ENCODE peak calls at places on chromosomes 7 and 10, in four cellular contexts. Q, R, X and K are unnamed samples.

GRCh38 chr10:73850863-73851461 is 23.4 kb downstream of the CAMK2G start:
- DNase-seq in R (peak; percentile 37), X (no peak), Q (no peak), K (no peak)

GRCh38 chr7:88888684-88889083 is 93.1 kb upstream of the TEX47 start:
- DNase-seq in Q (no peak), R (no peak), X (no peak), K (no peak)

GRCh38 chr7:16839646-16840045 is 34.8 kb upstream of the AGR2 start:
- DNase-seq in Q (no peak), X (no peak), R (no peak), K (no peak)

GRCh38 chr10:128526793-128527375 is 400.7 kb upstream of the MKI67 start:
- DNase-seq in Q (no peak), X (no peak), R (no peak), K (no peak)

GRCh38 chr7:12638851-12639467 is 48.5 kb upstream of the ARL4A start:
- DNase-seq in X (no peak), R (no peak), Q (no peak), K (no peak)

GRCh38 chr10:125985557-125986246 is 89.3 kb downstream of the FANK1 start:
- DNase-seq in Q (no peak), X (no peak), R (no peak), K (no peak)

GRCh38 chr10:6833458-6834011 is 253.5 kb upstream of the PRKCQ start:
- DNase-seq in Q (no peak), R (no peak), X (no peak), K (no peak)

GRCh38 chr7:50664461-50664922 is 99.3 kb upstream of the DDC start:
- DNase-seq in R (no peak), Q (no peak), X (no peak), K (no peak)

GRCh38 chr10:73044378-73045285 is 52.0 kb downstream of the P4HA1 start:
- DNase-seq in Q (no peak), X (no peak), R (no peak), K (no peak)

GRCh38 chr10:103990170-103990930 is 23.4 kb downstream of the SLK start:
- DNase-seq in X (no peak), Q (no peak), R (no peak), K (no peak)

GRCh38 chr10:7046615-7047014 is 364.2 kb downstream of the SFMBT2 start:
- DNase-seq in Q (no peak), R (no peak), X (no peak), K (no peak)

GRCh38 chr7:80661729-80662128 is 23.3 kb downstream of the CD36 start:
- DNase-seq in R (no peak), X (no peak), Q (no peak), K (no peak)

GRCh38 chr7:118252087-118252486 is 27.6 kb downstream of the ANKRD7 start:
- DNase-seq in R (no peak), X (no peak), Q (no peak), K (no peak)

GRCh38 chr10:119893845-119894427 is 1.4 kb downstream of the SEC23IP start:
- DNase-seq in Q (no peak), X (no peak), R (no peak), K (no peak)

GRCh38 chr10:68403701-68404100 is 3.4 kb downstream of the RUFY2 start:
- DNase-seq in X (no peak), R (no peak), Q (no peak), K (no peak)

GRCh38 chr10:78292250-78292986 is 258.8 kb downstream of the RPS24 start:
- DNase-seq in R (no peak), Q (no peak), X (no peak), K (no peak)

GRCh38 chr7:117279931-117280525 is 42.8 kb downstream of the WNT2 start:
- DNase-seq in R (no peak), Q (peak; percentile 52), X (no peak), K (no peak)

GRCh38 chr7:106704000-106704840 is 43.3 kb upstream of the CCDC71L start:
- DNase-seq in X (no peak), R (no peak), Q (no peak), K (no peak)

GRCh38 chr10:114286971-114287370 is 47.9 kb downstream of the VWA2 start:
- DNase-seq in Q (no peak), R (no peak), X (no peak), K (no peak)

GRCh38 chr10:119786117-119786769 is 60.4 kb downstream of the INPP5F start:
- DNase-seq in X (no peak), R (no peak), Q (no peak), K (no peak)

GRCh38 chr10:132967540-132967939 is 25.2 kb upstream of the CFAP46 start:
- DNase-seq in Q (peak; percentile 47), X (no peak), R (no peak), K (no peak)

GRCh38 chr10:53580465-53580864 is 807.9 kb upstream of the MBL2 start:
- DNase-seq in Q (no peak), X (no peak), R (no peak), K (no peak)

GRCh38 chr10:67990093-67990492 is 85.0 kb downstream of the HERC4 start:
- DNase-seq in X (no peak), R (no peak), Q (no peak), K (no peak)

GRCh38 chr10:95422196-95422595 is 131.4 kb upstream of the PDLIM1 start:
- DNase-seq in R (no peak), Q (no peak), X (no peak), K (no peak)

GRCh38 chr10:6350609-6351008 is 147.9 kb downstream of the PFKFB3 start:
- DNase-seq in Q (no peak), R (no peak), X (no peak), K (no peak)

GRCh38 chr7:113959910-113960309 is 41.1 kb upstream of the PPP1R3A start:
- DNase-seq in R (no peak), Q (no peak), X (no peak), K (no peak)

GRCh38 chr10:102470579-102471546 is 19.5 kb upstream of the C10orf95 start:
- DNase-seq in R (no peak), Q (no peak), X (no peak), K (no peak)

GRCh38 chr10:35546824-35547225 is 58.3 kb upstream of the GJD4 start:
- DNase-seq in Q (no peak), X (no peak), R (no peak), K (no peak)

GRCh38 chr7:77696057-77696642 is at the start of gene RSBN1L:
- DNase-seq in R (peak; percentile 99), Q (peak; percentile 99), X (peak; percentile 88), K (peak; percentile 98)
- TF ChIP-seq POLR2A in R (peak; percentile 74), Q (peak; percentile 94), X (peak; percentile 91), K (peak; percentile 94)

GRCh38 chr7:43636093-43636492 is 53.2 kb downstream of the STK17A start:
- DNase-seq in R (no peak), Q (no peak), X (no peak), K (peak; percentile 40)
- H3K36me3 ChIP-seq in R (peaks cover 78% of the 10 kb centered on the region), Q (peaks cover 7% of the 10 kb centered on the region), X (peaks cover 6% of the 10 kb centered on the region), K (peaks cover 1% of the 10 kb centered on the region)

GRCh38 chr10:79438021-79438698 is 7.3 kb downstream of the ZCCHC24 start:
- DNase-seq in R (no peak), X (no peak), Q (peak; percentile 58), K (no peak)
- H3K4me1 ChIP-seq in R (peaks cover 31% of the 10 kb centered on the region), X (peaks cover 58% of the 10 kb centered on the region), Q (peaks cover 30% of the 10 kb centered on the region), K (peaks cover 17% of the 10 kb centered on the region)

DNA sequence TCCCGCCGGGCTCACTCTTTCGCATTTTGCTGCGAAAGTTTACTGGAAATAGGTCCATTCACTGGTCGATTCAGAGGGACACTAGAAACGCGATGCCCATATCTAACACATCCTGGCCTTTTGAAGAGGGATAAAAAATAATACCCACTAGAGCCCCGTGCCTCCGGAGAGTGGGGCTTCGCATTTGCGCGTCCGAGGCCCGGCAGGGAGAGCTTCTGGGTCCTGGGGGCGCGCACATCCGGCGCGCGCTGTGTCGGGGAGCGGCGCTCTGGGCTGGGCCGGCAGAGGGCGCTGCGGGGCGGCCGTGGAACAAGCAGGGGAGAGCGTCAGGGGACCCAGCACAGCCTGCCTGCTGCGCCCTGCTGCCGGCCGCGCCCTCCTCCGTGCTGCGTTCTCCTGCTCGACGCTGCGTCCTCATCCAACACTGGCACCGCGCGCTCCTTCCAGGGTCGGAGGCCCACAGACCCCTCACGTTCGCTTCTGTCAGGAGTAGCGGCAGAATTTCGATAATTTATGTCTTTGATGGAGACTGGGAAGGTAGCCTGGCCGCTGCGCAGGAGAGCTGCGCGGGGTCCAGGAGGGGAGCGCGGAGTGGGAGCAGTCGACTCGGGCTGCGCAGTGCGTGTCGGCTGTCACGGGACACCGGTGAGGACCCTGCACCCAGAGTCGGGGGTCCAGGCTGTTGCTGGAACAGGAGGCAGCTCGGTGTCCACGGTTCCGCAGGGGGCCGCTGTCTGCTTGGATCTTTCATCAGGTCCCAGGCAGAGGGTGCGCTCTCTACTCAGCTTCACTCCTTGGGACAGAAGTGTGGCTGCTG is 41.5 kb upstream of the ZNF32 start:
- DNase-seq in Q (peak; percentile 87), X (no peak), R (peak; percentile 89), K (peak; percentile 90)
- TF ChIP-seq POLR2A in Q (peak; percentile 14), X (no peak), R (no peak), K (peak; percentile 84)